ENCODE peak calls at places on chromosome 10, in ten cellular contexts. O is activated T-helper 2 cell treated with anti-CD3 and anti-CD28 coated beads, Interferon-gamma antibody, Interleukin-2, Interleukin-4, amounts not matched to agents 10 μg/mL and 5 μg/mL and 100 μg/mL, durations not matched to agents 14 hours and 24 hours and 36 hours; Q is HT1080; P is midbrain; S is Caco-2; B is body of pancreas; T is neural crest cell; N is activated T-cell treated with anti-CD3 and anti-CD28 coated beads, Interleukin-2, amount 50 U/mL, for 48 hours; C is nephron progenitor cell; X is adrenal gland. U is an unnamed sample.

GRCh38 chr10:8473205-8473604 is 418.7 kb downstream of the GATA3 start:
- DNase-seq in O (no peak), Q (peak), P (no peak), S (peak), B (no peak), T (no peak), N (no peak), C (no peak), X (no peak), U (no peak)

GRCh38 chr10:71133710-71134686 is 78.4 kb upstream of the UNC5B start:
- DNase-seq in O (no peak), Q (no peak), P (no peak), S (no peak), B (no peak), T (no peak), N (no peak), C (no peak), X (no peak), U (no peak)

GRCh38 chr10:1670541-1671365 is 66.6 kb downstream of the ADARB2 start:
- DNase-seq in O (no peak), Q (no peak), P (no peak), S (no peak), B (no peak), T (no peak), N (no peak), C (no peak), X (no peak), U (no peak)

GRCh38 chr10:86122646-86123045 is 243.9 kb downstream of the GRID1 start:
- DNase-seq in O (no peak), Q (no peak), P (no peak), S (no peak), B (no peak), T (no peak), N (no peak), C (no peak), X (no peak), U (no peak)

GRCh38 chr10:14491814-14492213 is 161.1 kb upstream of the FRMD4A start:
- DNase-seq in O (no peak), Q (peak), P (no peak), S (no peak), B (no peak), T (no peak), N (no peak), C (no peak), X (no peak), U (no peak)

GRCh38 chr10:90856261-90856660 is 1.6 kb downstream of the HTR7 start:
- DNase-seq in O (no peak), Q (peak), P (no peak), S (no peak), B (no peak), T (no peak), N (no peak), C (no peak), X (no peak), U (no peak)

GRCh38 chr10:110074298-110074697 is 66.5 kb downstream of the ADD3 start:
- DNase-seq in O (no peak), Q (no peak), P (no peak), S (no peak), B (no peak), T (no peak), N (no peak), C (no peak), X (no peak), U (no peak)

GRCh38 chr10:120574986-120575385 is 118.0 kb downstream of the PLPP4 start:
- DNase-seq in O (no peak), Q (no peak), P (no peak), S (no peak), B (no peak), T (no peak), N (no peak), C (no peak), X (no peak), U (no peak)

GRCh38 chr10:3955493-3955892 is 170.5 kb upstream of the KLF6 start:
- DNase-seq in O (no peak), Q (no peak), P (no peak), S (no peak), B (no peak), T (no peak), N (no peak), C (peak), X (no peak), U (no peak)

GRCh38 chr10:59362184-59362966 is at the start of gene FAM13C:
- DNase-seq in O (no peak), Q (peak), P (peak), S (peak), B (peak), T (peak), N (peak), C (peak), X (peak), U (peak)

GRCh38 chr10:69644658-69645295 is 14.7 kb downstream of the FAM241B start:
- DNase-seq in O (no peak), Q (peak), P (peak), S (peak), B (peak), T (peak), N (peak), C (peak), X (peak), U (peak)